ENCODE peak calls at places on chromosomes 6 and 20, in ten cellular contexts. A is left ventricle myocardium inferior; R is lung; L is CD8-positive, alpha-beta T cell; M is cardiac fibroblast; Z is HCT116; O is coronary artery; H is astrocyte of the spinal cord; W is IMR-90; Y is A549. T is an unnamed sample.

GRCh38 chr6:13431861-13432465 is 55.4 kb downstream of the GFOD1 start:
- DNase-seq in R (no peak), L (no peak), A (no peak), Y (no peak), Z (no peak), O (peak; percentile 11), M (peak; percentile 22), W (peak; percentile 55), H (peak; percentile 25), T (peak; percentile 53)

GRCh38 chr20:10558635-10559187 is 115.1 kb downstream of the JAG1 start:
- DNase-seq in Y (no peak), L (peak; percentile 54), M (peak; percentile 85), A (no peak), O (no peak), R (no peak), W (peak; percentile 99), Z (no peak), H (peak; percentile 92), T (peak; percentile 95)

GRCh38 chr6:160357088-160357487 is 8.9 kb downstream of the SLC22A3 start:
- DNase-seq in L (no peak), M (no peak), A (no peak), Y (no peak), H (no peak), W (no peak), O (no peak), R (no peak), Z (no peak), T (no peak)

GRCh38 chr6:105921781-105922180 is 164.4 kb upstream of the PRDM1 start:
- DNase-seq in W (peak; percentile 5), A (no peak), H (no peak), O (no peak), M (no peak), Z (no peak), R (no peak), Y (no peak), L (no peak), T (no peak)

GRCh38 chr20:36550797-36551299 is 9.5 kb downstream of the MYL9 start:
- DNase-seq in W (peak; percentile 17), H (no peak), A (no peak), L (no peak), Z (no peak), M (peak; percentile 27), R (no peak), Y (no peak), O (peak; percentile 81), T (no peak)

GRCh38 chr6:13508711-13509705 is 21.6 kb upstream of the GFOD1 start:
- DNase-seq in H (peak; percentile 48), O (no peak), Y (no peak), A (no peak), R (no peak), W (peak; percentile 44), Z (no peak), L (no peak), M (peak; percentile 89), T (peak; percentile 56)

GRCh38 chr6:153150767-153151440 is 19.8 kb upstream of the RGS17 start:
- DNase-seq in Y (no peak), Z (no peak), W (no peak), R (no peak), H (no peak), L (no peak), M (no peak), O (no peak), A (no peak), T (no peak)

GRCh38 chr6:23280445-23280844 is 711.1 kb downstream of the HDGFL1 start:
- DNase-seq in Z (no peak), O (no peak), L (no peak), Y (no peak), R (no peak), H (no peak), A (no peak), W (no peak), M (peak; percentile 12), T (peak; percentile 17)

GRCh38 chr20:49541733-49542513 is 26.0 kb downstream of the PTGIS start:
- DNase-seq in L (peak; percentile 51), A (peak; percentile 48), O (peak; percentile 84), M (peak; percentile 82), Z (peak; percentile 67), Y (peak; percentile 81), R (peak; percentile 56), H (peak; percentile 61), W (peak; percentile 63), T (peak; percentile 83)

GRCh38 chr6:54613596-54613995 is 233.0 kb upstream of the FAM83B start:
- DNase-seq in R (no peak), H (no peak), L (no peak), Y (no peak), W (no peak), A (no peak), M (no peak), O (no peak), Z (no peak), T (no peak)

GRCh38 chr6:19502301-19502700 is 334.9 kb upstream of the ID4 start:
- DNase-seq in H (no peak), L (no peak), O (no peak), A (no peak), R (no peak), Z (no peak), M (no peak), W (no peak), Y (no peak), T (no peak)

GRCh38 chr20:35328095-35328685 is 36.0 kb upstream of the FAM83C start:
- DNase-seq in O (no peak), H (no peak), Z (no peak), L (no peak), Y (no peak), R (no peak), M (no peak), A (no peak), W (no peak), T (no peak)

GRCh38 chr6:27091661-27092315 is 155.7 kb upstream of the PRSS16 start:
- DNase-seq in A (no peak), Z (peak; percentile 86), R (no peak), W (peak; percentile 95), M (peak; percentile 88), H (peak; percentile 89), O (no peak), Y (peak; percentile 72), L (no peak), T (peak; percentile 88)

GRCh38 chr6:106146852-106147351 is 60.8 kb downstream of the PRDM1 start:
- DNase-seq in R (no peak), Y (no peak), W (peak; percentile 34), H (peak; percentile 34), A (no peak), L (no peak), Z (no peak), O (no peak), M (no peak), T (no peak)

GRCh38 chr20:9884666-9885065 is 45.8 kb upstream of the PAK5 start:
- DNase-seq in Y (no peak), W (peak; percentile 1), H (no peak), O (no peak), A (no peak), R (no peak), Z (no peak), M (no peak), L (no peak), T (no peak)

GRCh38 chr6:165515963-165516624 is 146.9 kb downstream of the PDE10A start:
- DNase-seq in R (no peak), Z (peak; percentile 35), L (no peak), H (peak; percentile 27), O (no peak), M (peak; percentile 58), Y (peak; percentile 19), A (no peak), W (peak; percentile 78), T (peak; percentile 69)

GRCh38 chr20:35820715-35821114 is 48.9 kb downstream of the PHF20 start:
- DNase-seq in O (no peak), H (peak; percentile 53), A (no peak), Z (no peak), M (peak; percentile 32), W (peak; percentile 52), Y (no peak), L (no peak), R (no peak), T (peak; percentile 35)

DNA sequence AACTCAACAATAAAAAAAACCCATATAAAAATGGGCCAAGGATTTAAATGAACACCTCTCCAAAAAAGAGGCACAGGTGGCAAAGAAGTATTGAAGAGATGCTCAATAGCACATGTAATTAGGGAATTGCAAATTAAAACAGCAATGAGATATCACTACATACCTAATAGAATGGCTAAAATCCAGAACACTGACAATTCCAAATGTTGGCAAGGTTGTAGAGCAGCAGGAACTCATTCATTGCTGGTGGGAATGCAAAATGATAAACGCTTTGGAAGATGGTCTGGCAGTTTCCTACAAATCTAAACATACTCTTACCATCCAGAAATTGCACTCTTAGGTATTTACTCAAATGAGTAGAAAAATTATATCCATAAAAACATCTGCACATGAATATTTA is 17.1 kb downstream of the CD93 start:
- DNase-seq in O (no peak), W (no peak), Z (no peak), A (no peak), R (no peak), H (no peak), L (no peak), M (no peak), Y (no peak), T (no peak)
- TF ChIP-seq CTCF in O (no peak), W (no peak), Z (no peak), A (no peak), R (no peak), H (no peak), L (no peak), M (no peak), Y (no peak), T (no peak)

DNA sequence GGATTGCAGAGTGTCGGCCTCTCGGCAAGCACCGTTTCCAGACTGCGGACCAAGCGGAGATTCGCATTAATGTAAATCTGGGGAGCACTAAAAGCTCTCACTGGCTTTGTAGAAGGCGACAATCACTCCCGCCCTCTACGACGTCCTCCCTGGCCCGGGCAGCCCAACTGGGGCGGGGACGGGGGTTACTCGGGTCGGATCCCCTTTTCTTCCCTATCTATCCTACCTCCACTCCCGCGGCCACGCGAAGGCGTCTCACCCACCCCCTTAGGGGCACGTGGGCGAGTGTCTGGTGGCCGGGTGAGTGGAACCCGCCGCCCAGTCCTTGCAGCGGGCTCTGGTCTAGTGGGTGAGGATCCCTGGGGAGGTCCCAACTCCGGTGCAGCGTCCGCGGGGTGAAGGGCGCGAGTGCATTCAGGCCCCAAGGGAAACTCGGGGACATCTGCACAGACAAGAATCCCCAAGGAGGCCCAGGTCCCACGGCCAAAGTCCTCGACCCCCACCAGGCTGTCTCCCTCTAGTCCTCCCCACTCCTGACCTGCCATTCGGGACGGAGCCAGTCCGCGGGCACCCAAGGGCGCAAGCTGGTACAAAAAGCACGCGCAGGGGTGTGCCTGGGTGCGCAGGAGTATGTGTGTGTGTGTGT is 42.4 kb upstream of the OSTM1 start:
- DNase-seq in H (no peak), O (no peak), L (no peak), A (no peak), Z (no peak), M (no peak), W (no peak), Y (no peak), R (no peak), T (no peak)
- H3K4me3 ChIP-seq in H (no peak overlapping the region), O (peak overlapping the region; percentile 72), L (peak overlapping the region; percentile 71), A (peak overlapping the region; percentile 76), Z (no peak overlapping the region), M (no peak overlapping the region), W (no peak overlapping the region), Y (no peak overlapping the region), R (no peak overlapping the region), T (no peak overlapping the region)

GRCh38 chr20:24782801-24783630 is 166.1 kb upstream of the CST7 start:
- DNase-seq in M (no peak), H (peak; percentile 35), A (no peak), R (no peak), L (no peak), W (no peak), Z (no peak), Y (no peak), O (no peak), T (no peak)
- TF ChIP-seq CTCF in M (no peak), H (peak; percentile 4), A (no peak), R (no peak), L (no peak), W (peak; percentile 11), Z (no peak), Y (no peak), O (no peak), T (no peak)

GRCh38 chr6:87656857-87657256 is 45.2 kb downstream of the AKIRIN2 start:
- DNase-seq in H (peak; percentile 29), R (no peak), L (no peak), M (no peak), O (no peak), Z (no peak), W (no peak), Y (no peak), A (no peak), T (no peak)
- H3K4me3 ChIP-seq in H (no peak overlapping the region), R (no peak overlapping the region), L (no peak overlapping the region), M (no peak overlapping the region), O (no peak overlapping the region), Z (no peak overlapping the region), W (no peak overlapping the region), Y (no peak overlapping the region), A (no peak overlapping the region), T (no peak overlapping the region)